ENCODE peak calls at places on chromosome 15, in six cellular contexts. W, C, E, K, G and D are unnamed samples. For H3K4me1, the result is how much of the 10 kb centered on the place peaks cover.

GRCh38 chr15:59828262-59828661 is 139.1 kb upstream of the BNIP2 start:
- DNase-seq in W (no peak), C (no peak), E (no peak), K (no peak), G (no peak), D (no peak)

GRCh38 chr15:68410466-68411200 is 21.3 kb downstream of the ITGA11 start:
- DNase-seq in W (no peak), C (no peak), E (no peak), K (no peak), G (no peak), D (peak)

GRCh38 chr15:28901987-28902745 is 16.4 kb downstream of the APBA2 start:
- DNase-seq in W (no peak), C (no peak), E (peak), K (no peak), G (no peak), D (peak)

GRCh38 chr15:90062729-90063684 is 39.3 kb downstream of the IDH2 start:
- DNase-seq in W (no peak), C (no peak), E (no peak), K (no peak), G (no peak), D (no peak)

GRCh38 chr15:83477791-83478537 is 30.8 kb downstream of the SH3GL3 start:
- DNase-seq in W (no peak), C (no peak), E (no peak), K (no peak), G (no peak), D (no peak)

GRCh38 chr15:68479406-68479805 is 47.4 kb upstream of the ITGA11 start:
- DNase-seq in W (no peak), C (peak), E (no peak), K (no peak), G (no peak), D (no peak)

GRCh38 chr15:23035964-23036566 is 3.3 kb downstream of the TUBGCP5 start:
- DNase-seq in W (peak), C (no peak), E (no peak), K (peak), G (peak), D (no peak)

GRCh38 chr15:32799904-32800535 is 82.2 kb downstream of the GREM1 start:
- DNase-seq in W (no peak), C (no peak), E (no peak), K (no peak), G (no peak), D (no peak)

GRCh38 chr15:77623878-77624524 is 8.7 kb downstream of the LINGO1 start:
- DNase-seq in W (no peak), C (no peak), E (no peak), K (no peak), G (no peak), D (no peak)

GRCh38 chr15:74137544-74137920 is 7.1 kb downstream of the ISLR2 start:
- DNase-seq in W (no peak), C (no peak), E (no peak), K (no peak), G (no peak), D (no peak)

GRCh38 chr15:66648588-66648987 is 53.4 kb upstream of the SMAD6 start:
- DNase-seq in W (no peak), C (no peak), E (no peak), K (no peak), G (no peak), D (no peak)

GRCh38 chr15:74795961-74796625 is 14.2 kb downstream of the CSK start:
- DNase-seq in W (no peak), C (no peak), E (no peak), K (no peak), G (no peak), D (no peak)

GRCh38 chr15:49877117-49877860 is 241.7 kb downstream of the ATP8B4 start:
- DNase-seq in W (no peak), C (no peak), E (no peak), K (no peak), G (no peak), D (no peak)

GRCh38 chr15:52005748-52006701 is 13.0 kb upstream of the MAPK6 start:
- DNase-seq in W (peak), C (no peak), E (no peak), K (no peak), G (no peak), D (no peak)

GRCh38 chr15:68683551-68683950 is 104.8 kb downstream of the CORO2B start:
- DNase-seq in W (no peak), C (peak), E (no peak), K (no peak), G (no peak), D (peak)

GRCh38 chr15:64686130-64686735 is 89.2 kb downstream of the RBPMS2 start:
- DNase-seq in W (peak), C (no peak), E (peak), K (no peak), G (peak), D (peak)

GRCh38 chr15:38252481-38253311 is at the start of gene SPRED1:
- DNase-seq in W (peak), C (peak), E (peak), K (peak), G (no peak), D (peak)

GRCh38 chr15:76073554-76073953 is 13.8 kb downstream of the TMEM266 start:
- DNase-seq in W (no peak), C (no peak), E (no peak), K (no peak), G (no peak), D (no peak)

GRCh38 chr15:99504823-99505551 is 60.8 kb upstream of the MEF2A start:
- DNase-seq in W (peak), C (no peak), E (no peak), K (no peak), G (no peak), D (peak)

GRCh38 chr15:101694261-101694660 is 30.0 kb downstream of the TARS3 start:
- DNase-seq in W (no peak), C (no peak), E (no peak), K (no peak), G (no peak), D (no peak)

GRCh38 chr15:67823371-67824156 is 1.7 kb upstream of the SKOR1 start:
- DNase-seq in W (no peak), C (no peak), E (no peak), K (no peak), G (no peak), D (peak)

GRCh38 chr15:66733976-66734375 is 31.9 kb downstream of the SMAD6 start:
- DNase-seq in W (no peak), C (peak), E (no peak), K (no peak), G (no peak), D (no peak)

GRCh38 chr15:35305906-35306305 is 220.8 kb upstream of the NANOGP8 start:
- DNase-seq in W (no peak), C (no peak), E (no peak), K (no peak), G (peak), D (no peak)
- TF ChIP-seq POLR2AphosphoS5 in W (no peak), C (peak), E (no peak), K (no peak), G (no peak), D (no peak)

GRCh38 chr15:40340038-40340739 is 550 bp downstream of the CCDC9B start:
- DNase-seq in W (no peak), C (peak), E (no peak), K (peak), G (no peak), D (no peak)

GRCh38 chr15:40339621-40339945 is 1.2 kb downstream of the CCDC9B start:
- DNase-seq in W (no peak), C (no peak), E (no peak), K (no peak), G (no peak), D (no peak)

GRCh38 chr15:40337597-40337996 is 3.1 kb downstream of the CCDC9B start:
- DNase-seq in W (no peak), C (peak), E (no peak), K (no peak), G (no peak), D (peak)

GRCh38 chr15:40338041-40338657 is 2.6 kb downstream of the CCDC9B start:
- DNase-seq in W (peak), C (peak), E (no peak), K (peak), G (peak), D (peak)

DNA sequence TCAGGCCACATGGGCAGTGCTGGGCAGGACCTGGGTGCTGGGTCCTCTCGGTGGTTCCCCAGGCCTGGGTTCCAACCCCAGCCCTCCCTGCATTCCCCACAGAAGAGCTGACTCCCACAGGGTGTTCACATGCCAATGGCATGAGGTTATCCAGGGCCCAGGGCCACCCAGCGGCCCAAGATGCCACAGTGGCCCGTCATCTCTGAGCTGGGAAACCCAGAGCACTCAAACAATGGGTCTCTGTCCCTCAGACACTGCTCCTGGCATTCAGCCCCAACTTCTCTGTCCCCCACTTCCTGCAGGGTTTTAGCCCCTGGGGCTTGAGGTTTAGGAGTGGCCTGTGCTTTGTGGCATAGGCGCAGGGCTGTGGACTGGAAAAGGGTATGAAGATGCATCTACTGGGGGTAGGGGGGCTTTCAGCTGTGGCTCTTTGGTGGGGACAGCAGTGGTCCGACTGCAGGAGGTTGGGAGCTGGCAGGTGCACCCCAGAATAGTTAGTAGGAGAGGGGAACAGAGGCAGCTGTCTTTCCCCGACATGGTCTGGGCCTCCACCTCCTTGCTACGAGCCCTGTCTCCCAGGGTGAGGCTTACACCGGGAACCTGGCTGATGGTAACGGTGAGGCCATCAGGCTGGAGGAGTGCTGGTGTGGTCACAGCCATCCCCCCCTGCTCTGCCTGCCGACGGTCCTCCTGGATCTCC is 1.7 kb downstream of the CCDC9B start:
- DNase-seq in W (peak), C (peak), E (no peak), K (no peak), G (peak), D (no peak)
- H3K4me1 ChIP-seq in W (under half), C (under half), E (under half), K (half or more), G (under half), D (half or more)

GRCh38 chr15:93088200-93088980 is 621 bp downstream of the RGMA start:
- DNase-seq in W (no peak), C (peak), E (no peak), K (no peak), G (no peak), D (peak)

GRCh38 chr15:93089855-93090305 is 869 bp upstream of the RGMA start:
- DNase-seq in W (no peak), C (peak), E (no peak), K (no peak), G (no peak), D (no peak)

GRCh38 chr15:93091465-93091864 is 2.5 kb upstream of the RGMA start:
- DNase-seq in W (no peak), C (no peak), E (no peak), K (no peak), G (no peak), D (no peak)

GRCh38 chr15:93087825-93088199 is 1.2 kb downstream of the RGMA start:
- DNase-seq in W (peak), C (peak), E (no peak), K (peak), G (peak), D (peak)

DNA sequence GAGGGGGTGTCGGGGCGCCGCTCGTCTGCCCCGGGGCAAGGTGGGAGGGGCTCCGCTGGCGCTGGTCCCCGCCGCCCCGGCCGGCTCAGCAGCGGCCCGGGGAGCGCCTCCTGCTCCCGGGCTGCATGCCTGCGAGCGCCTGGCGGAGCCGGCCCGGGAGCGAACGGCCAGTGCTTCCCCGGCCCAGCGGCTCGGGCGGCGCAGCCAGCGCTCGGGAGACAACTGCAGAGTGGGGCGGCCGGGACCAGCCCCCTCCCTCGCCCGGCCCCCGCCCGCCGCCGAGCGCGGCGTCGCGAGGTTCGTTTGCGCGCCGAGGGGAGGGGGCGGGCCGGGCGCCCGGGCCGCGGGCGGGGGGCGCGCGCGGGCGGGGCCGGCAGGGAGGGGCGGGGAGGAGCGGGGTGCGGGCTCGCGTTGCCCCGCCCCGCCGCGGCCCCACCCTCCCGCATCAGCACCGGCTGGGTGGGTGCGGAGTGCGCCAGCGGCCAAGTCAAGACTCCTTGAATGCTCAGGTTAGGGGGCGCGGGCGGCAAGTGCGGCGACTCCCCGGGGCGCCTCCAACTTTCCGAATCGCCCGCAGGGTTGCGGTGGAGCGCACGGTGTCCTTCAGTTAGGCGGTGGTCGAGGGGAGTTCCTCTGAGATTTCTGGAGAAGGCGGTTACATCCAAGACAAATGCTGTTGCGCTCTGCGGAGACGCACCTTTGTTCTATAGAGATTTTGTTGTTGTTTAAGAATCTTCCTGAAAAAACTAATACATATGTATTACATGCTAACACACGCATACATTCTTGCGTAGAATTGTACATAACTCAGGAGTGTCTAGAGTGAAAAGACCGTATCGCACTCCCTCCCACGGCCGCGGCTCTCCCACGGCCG is at the start of gene RGMA:
- DNase-seq in W (no peak), C (peak), E (no peak), K (no peak), G (no peak), D (no peak)
- H3K27ac ChIP-seq in W (no peak), C (peak), E (peak), K (peak), G (no peak), D (no peak)

GRCh38 chr15:42499888-42500609 is 4.6 kb downstream of the SNAP23 start:
- DNase-seq in W (no peak), C (no peak), E (no peak), K (no peak), G (no peak), D (no peak)
- TF ChIP-seq POLR2AphosphoS5 in W (no peak), C (no peak), E (no peak), K (no peak), G (no peak), D (no peak)

GRCh38 chr15:57135800-57136199 is 217.4 kb downstream of the TCF12 start:
- DNase-seq in W (no peak), C (no peak), E (no peak), K (no peak), G (no peak), D (no peak)
- H3K4me1 ChIP-seq in W (under half), C (under half), E (under half), K (under half), G (under half), D (under half)